ENCODE peak calls at places on chromosome 2, in four cellular contexts. K is HFF-Myc, L is fibroblast of pulmonary artery, R is endothelial cell. H is an unnamed sample.

GRCh38 chr2:74620671-74621070 is 27.5 kb downstream of the M1AP start:
- DNase-seq in L (no peak), K (no peak), R (no peak), H (no peak)

GRCh38 chr2:39996653-39997080 is 217.6 kb upstream of the THUMPD2 start:
- DNase-seq in R (no peak), K (peak), L (peak), H (peak)

GRCh38 chr2:68031546-68032160 is 31.2 kb downstream of the C1D start:
- DNase-seq in R (no peak), K (peak), L (peak), H (peak)

GRCh38 chr2:234847639-234848038 is 104.2 kb upstream of the SH3BP4 start:
- DNase-seq in K (no peak), R (no peak), L (no peak), H (no peak)

GRCh38 chr2:71348302-71348701 is 16.7 kb downstream of the ZNF638 start:
- DNase-seq in R (peak), K (no peak), L (peak), H (peak)

GRCh38 chr2:230658577-230658876 is 54.1 kb upstream of the CAB39 start:
- DNase-seq in L (no peak), R (no peak), K (no peak), H (no peak)

GRCh38 chr2:30265441-30266015 is 34.2 kb downstream of the LBH start:
- DNase-seq in K (no peak), L (peak), R (no peak), H (no peak)

GRCh38 chr2:73111300-73112025 is 1.3 kb downstream of the RAB11FIP5 start:
- DNase-seq in R (peak), L (no peak), K (no peak), H (no peak)

GRCh38 chr2:70069049-70069448 is 18.2 kb upstream of the PCBP1 start:
- DNase-seq in L (no peak), K (no peak), R (no peak), H (no peak)

GRCh38 chr2:182241936-182242335 is 184.9 kb downstream of the PDE1A start:
- DNase-seq in R (no peak), L (peak), K (no peak), H (no peak)

GRCh38 chr2:226474131-226474530 is 325.5 kb downstream of the IRS1 start:
- DNase-seq in R (no peak), L (no peak), K (no peak), H (no peak)

GRCh38 chr2:239912171-239912937 is 112.8 kb downstream of the NDUFA10 start:
- DNase-seq in L (no peak), K (no peak), R (no peak), H (no peak)

GRCh38 chr2:108579631-108580030 is 45.4 kb downstream of the LIMS1 start:
- DNase-seq in L (peak), K (no peak), R (no peak), H (no peak)

GRCh38 chr2:5689790-5690189 is 2.4 kb upstream of the SOX11 start:
- DNase-seq in R (no peak), L (no peak), K (no peak), H (no peak)

GRCh38 chr2:168369087-168369486 is 87.0 kb upstream of the CERS6 start:
- DNase-seq in K (no peak), R (no peak), L (no peak), H (no peak)

GRCh38 chr2:46943881-46944798 is 28.5 kb upstream of the MCFD2 start:
- DNase-seq in R (no peak), K (no peak), L (no peak), H (no peak)

GRCh38 chr2:45812039-45812500 is 160.6 kb downstream of the PRKCE start:
- DNase-seq in L (peak), R (no peak), K (peak), H (no peak)

GRCh38 chr2:174820361-174820760 is 56.1 kb upstream of the CHRNA1 start:
- DNase-seq in L (no peak), R (no peak), K (no peak), H (no peak)

GRCh38 chr2:233185320-233185719 is 66.2 kb upstream of the ATG16L1 start:
- DNase-seq in K (no peak), L (no peak), R (no peak), H (no peak)

GRCh38 chr2:24635181-24635580 is 144.1 kb downstream of the NCOA1 start:
- DNase-seq in R (no peak), L (peak), K (peak), H (no peak)

GRCh38 chr2:1088192-1088860 is 137.7 kb downstream of the SNTG2 start:
- DNase-seq in L (no peak), R (no peak), K (no peak), H (no peak)

GRCh38 chr2:120741514-120742448 is 6.1 kb downstream of the GLI2 start:
- DNase-seq in L (no peak), K (no peak), R (no peak), H (no peak)

GRCh38 chr2:197515277-197515797 is 529 bp upstream of the MOB4 start:
- DNase-seq in L (peak), R (no peak), K (no peak), H (no peak)

GRCh38 chr2:227031379-227031778 is 132.6 kb downstream of the COL4A4 start:
- DNase-seq in L (no peak), K (no peak), R (no peak), H (no peak)

GRCh38 chr2:191533693-191534175 is 144.2 kb upstream of the NABP1 start:
- DNase-seq in L (peak), K (no peak), R (no peak), H (no peak)

GRCh38 chr2:189679224-189679623 is 4.8 kb downstream of the ANKAR start:
- DNase-seq in L (no peak), K (no peak), R (no peak), H (no peak)

GRCh38 chr2:235950473-235950809 is 217.7 kb downstream of the GBX2 start:
- DNase-seq in K (no peak), L (no peak), R (no peak), H (no peak)

GRCh38 chr2:71935291-71935848 is 212.3 kb downstream of the CYP26B1 start:
- DNase-seq in L (peak), R (no peak), K (no peak), H (no peak)

GRCh38 chr2:173204316-173204715 is 128.7 kb downstream of the MAP3K20 start:
- DNase-seq in L (peak), K (peak), R (no peak), H (no peak)

GRCh38 chr2:9107168-9108025 is 99.2 kb upstream of the ASAP2 start:
- DNase-seq in R (no peak), K (no peak), L (no peak), H (no peak)

GRCh38 chr2:143333168-143333791 is 204.1 kb downstream of the ARHGAP15 start:
- DNase-seq in L (no peak), R (no peak), K (no peak), H (no peak)

GRCh38 chr2:54329482-54330225 is 73.6 kb upstream of the TSPYL6 start:
- DNase-seq in L (peak), R (no peak), K (no peak), H (no peak)

GRCh38 chr2:97998431-97998830 is 2.7 kb upstream of the TMEM131 start:
- DNase-seq in L (no peak), R (no peak), K (no peak), H (no peak)

GRCh38 chr2:169091761-169092523 is 22.6 kb downstream of the DHRS9 start:
- DNase-seq in K (no peak), R (no peak), L (peak), H (no peak)

GRCh38 chr2:151120016-151120415 is 141.6 kb downstream of the RBM43 start:
- DNase-seq in L (no peak), K (no peak), R (no peak), H (no peak)

GRCh38 chr2:80054339-80054675 is 250.2 kb downstream of the LRRTM1 start:
- DNase-seq in L (no peak), R (no peak), K (no peak), H (no peak)

GRCh38 chr2:96209011-96209728 is 543 bp upstream of the STARD7 start:
- DNase-seq in R (no peak), L (no peak), K (no peak), H (no peak)

GRCh38 chr2:96209729-96210085 is 1.1 kb upstream of the STARD7 start:
- DNase-seq in R (no peak), L (no peak), K (no peak), H (no peak)

GRCh38 chr2:96207073-96207777 is 1.4 kb downstream of the STARD7 start:
- DNase-seq in R (no peak), L (no peak), K (no peak), H (no peak)

GRCh38 chr2:96207778-96208143 is 866 bp downstream of the STARD7 start:
- DNase-seq in L (no peak), K (no peak), R (no peak), H (no peak)

GRCh38 chr2:96208144-96209010 is at the start of gene STARD7:
- DNase-seq in R (peak), L (peak), K (peak), H (peak)
- TF ChIP-seq CTCF in R (peak), L (no peak), K (no peak), H (no peak)

GRCh38 chr2:238835726-238836301 is 12.1 kb upstream of the TWIST2 start:
- DNase-seq in K (no peak), L (no peak), R (no peak), H (no peak)
- TF ChIP-seq CTCF in K (peak), L (peak), R (no peak), H (peak)

GRCh38 chr2:26235089-26235488 is 9.3 kb downstream of the HADHA start:
- DNase-seq in R (no peak), L (no peak), K (no peak), H (no peak)
- TF ChIP-seq CTCF in R (no peak), L (peak), K (peak), H (no peak)

GRCh38 chr2:163401481-163401880 is 334.3 kb downstream of the FIGN start:
- DNase-seq in K (no peak), R (no peak), L (peak), H (no peak)

GRCh38 chr2:163407296-163407695 is 328.5 kb downstream of the FIGN start:
- DNase-seq in K (no peak), R (no peak), L (no peak), H (peak)

GRCh38 chr2:163405298-163405697 is 330.5 kb downstream of the FIGN start:
- DNase-seq in R (no peak), K (no peak), L (no peak), H (no peak)
- TF ChIP-seq CTCF in R (no peak), K (no peak), L (no peak), H (no peak)

DNA sequence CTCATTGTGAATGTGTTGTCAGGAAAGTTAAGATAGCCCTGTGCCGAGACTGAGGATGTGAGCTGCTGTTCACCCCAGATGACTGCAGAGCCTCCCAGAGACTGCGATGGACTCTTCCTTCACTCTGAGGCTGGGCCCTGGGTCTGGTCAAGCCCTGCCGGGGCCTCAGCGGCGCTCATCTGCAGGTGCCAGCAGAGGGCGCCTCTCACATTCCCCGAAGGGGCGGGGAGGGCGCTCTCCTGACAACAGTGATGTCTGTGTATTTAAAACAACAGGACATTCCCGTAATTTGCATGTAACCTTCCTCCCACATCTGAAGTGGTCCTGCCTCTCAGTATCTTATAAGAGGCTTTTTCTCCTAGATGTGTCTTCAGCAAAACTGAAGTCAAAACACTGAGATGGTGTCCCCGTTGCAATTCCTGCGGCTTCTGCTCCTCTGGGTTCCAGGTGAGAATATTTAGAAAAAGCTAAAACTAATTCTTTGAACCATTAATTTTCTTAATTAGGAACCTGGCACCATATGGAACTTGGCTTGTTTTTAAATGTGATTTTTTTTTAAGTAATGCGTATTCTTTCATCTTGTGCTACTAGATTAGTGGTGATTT is 1377.9 kb downstream of the RPIA start:
- DNase-seq in K (no peak), L (no peak), R (peak), H (no peak)
- TF ChIP-seq CTCF in K (peak), L (no peak), R (peak), H (peak)

DNA sequence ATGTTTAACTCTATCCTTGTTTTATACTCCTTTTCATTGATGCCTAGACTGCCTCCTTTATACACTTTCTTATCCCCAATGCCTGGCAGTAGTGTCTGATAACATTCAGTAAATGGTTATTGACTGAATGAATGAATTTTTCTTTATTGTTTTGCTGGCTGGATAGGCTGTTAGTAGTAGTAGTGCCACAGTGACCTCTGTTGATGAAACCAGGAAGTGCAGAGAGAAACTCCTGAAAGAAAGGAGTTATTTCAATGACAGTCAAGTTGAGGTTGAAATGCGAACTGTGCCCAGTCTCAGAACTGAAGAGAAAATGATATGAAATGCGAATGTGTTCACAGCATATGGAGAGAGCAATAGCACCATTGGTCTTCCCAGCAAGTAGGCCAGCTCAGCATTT is 26.8 kb upstream of the SLC9A2 start:
- DNase-seq in L (peak), K (no peak), R (peak), H (no peak)
- TF ChIP-seq CTCF in L (peak), K (peak), R (peak), H (peak)

GRCh38 chr2:178419123-178419522 is 31.9 kb downstream of the PRKRA start:
- DNase-seq in K (no peak), R (no peak), L (peak), H (peak)
- TF ChIP-seq CTCF in K (peak), R (no peak), L (peak), H (peak)

DNA sequence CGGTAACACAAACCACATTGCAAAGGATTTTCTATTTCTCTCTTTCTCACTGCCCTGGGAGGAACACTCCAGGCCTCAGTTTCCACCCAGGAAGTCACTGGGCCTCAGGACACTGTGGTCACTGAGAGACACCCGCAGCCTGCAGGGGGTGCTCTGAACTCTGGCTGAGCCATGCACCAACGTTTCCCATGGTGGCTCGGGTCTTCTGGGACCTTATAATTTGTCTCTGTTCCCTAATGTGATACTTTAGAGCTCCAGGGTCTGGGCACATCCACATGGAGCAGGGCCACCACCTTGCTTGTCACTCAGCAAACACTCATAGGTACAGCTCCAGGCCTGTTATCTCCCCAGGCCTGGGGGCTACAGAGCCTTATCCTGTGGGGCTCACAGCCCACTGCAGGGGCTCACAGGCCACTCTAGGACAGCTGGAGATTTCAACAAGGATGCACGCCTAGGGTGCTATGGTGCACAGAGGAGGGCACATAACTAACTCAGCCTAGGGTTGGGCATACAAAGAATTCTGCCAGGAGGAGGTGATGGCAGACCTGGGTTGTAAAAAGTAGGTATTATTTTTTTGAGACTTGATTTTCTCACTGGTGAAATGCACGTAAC is 2.9 kb upstream of the HS1BP3 start:
- DNase-seq in R (no peak), K (no peak), L (no peak), H (no peak)
- TF ChIP-seq CTCF in R (no peak), K (no peak), L (no peak), H (no peak)

GRCh38 chr2:162153608-162154224 is 1.7 kb upstream of the GCG start:
- DNase-seq in L (peak), R (peak), K (peak), H (no peak)
- TF ChIP-seq CTCF in L (peak), R (peak), K (peak), H (peak)

GRCh38 chr2:111072220-111072871 is 48.4 kb upstream of the BCL2L11 start:
- DNase-seq in L (peak), R (no peak), K (peak), H (peak)
- TF ChIP-seq CTCF in L (no peak), R (no peak), K (no peak), H (no peak)

H was measured in AG04450.